ENCODE peak calls at places on chromosome 14, in ten cellular contexts. M is NCI-H1105 treated with DMSO at 0.1 percent for 48 hours; S is amniotic stem cell; E is activated CD4-positive, alpha-beta T cell treated with anti-CD3 and anti-CD28 coated beads, Interleukin-2, amount 50 U/mL, for 24 hours; P is HT1080; B is HS-5; Q is activated B cell treated with CpG ODN at 0.5 μM for 24 hours; C is T-helper 22 cell; T is astrocyte; F is astrocyte of the cerebellum. V is an unnamed sample.

GRCh38 chr14:90510208-90510607 is 113.4 kb downstream of the CALM1 start:
- DNase-seq in M (peak), S (no peak), E (no peak), P (no peak), B (no peak), Q (no peak), C (no peak), T (no peak), F (no peak), V (no peak)

GRCh38 chr14:66701813-66702212 is 193.9 kb downstream of the GPHN start:
- DNase-seq in M (no peak), S (no peak), E (no peak), P (no peak), B (no peak), Q (no peak), C (no peak), T (no peak), F (no peak), V (no peak)

GRCh38 chr14:59897757-59898383 is 22.1 kb upstream of the LRRC9 start:
- DNase-seq in M (peak), S (no peak), E (no peak), P (peak), B (no peak), Q (no peak), C (no peak), T (peak), F (peak), V (peak)

GRCh38 chr14:103732868-103733626 is 17.4 kb downstream of the ZFYVE21 start:
- DNase-seq in M (no peak), S (no peak), E (no peak), P (no peak), B (no peak), Q (no peak), C (no peak), T (no peak), F (no peak), V (no peak)

GRCh38 chr14:74574706-74575105 is 37.3 kb downstream of the LTBP2 start:
- DNase-seq in M (no peak), S (no peak), E (no peak), P (peak), B (no peak), Q (no peak), C (no peak), T (no peak), F (no peak), V (no peak)

GRCh38 chr14:75981426-75981825 is 369 bp downstream of the TGFB3 start:
- DNase-seq in M (peak), S (no peak), E (peak), P (no peak), B (no peak), Q (no peak), C (no peak), T (no peak), F (no peak), V (no peak)

GRCh38 chr14:96297999-96298398 is 42.0 kb downstream of the BDKRB1 start:
- DNase-seq in M (no peak), S (no peak), E (no peak), P (no peak), B (no peak), Q (no peak), C (no peak), T (no peak), F (no peak), V (no peak)

GRCh38 chr14:88729159-88729558 is 63.6 kb downstream of the EML5 start:
- DNase-seq in M (no peak), S (no peak), E (no peak), P (no peak), B (no peak), Q (no peak), C (no peak), T (no peak), F (no peak), V (no peak)

GRCh38 chr14:39229222-39229543 is 4.5 kb upstream of the MIA2 start:
- DNase-seq in M (no peak), S (no peak), E (peak), P (peak), B (no peak), Q (no peak), C (peak), T (no peak), F (no peak), V (peak)

GRCh38 chr14:36823651-36824050 is 162.0 kb downstream of the PAX9 start:
- DNase-seq in M (no peak), S (no peak), E (no peak), P (no peak), B (no peak), Q (no peak), C (no peak), T (no peak), F (no peak), V (no peak)

GRCh38 chr14:61328629-61329262 is 7.4 kb downstream of the PRKCH start:
- DNase-seq in M (no peak), S (no peak), E (no peak), P (no peak), B (no peak), Q (no peak), C (no peak), T (no peak), F (no peak), V (no peak)

GRCh38 chr14:105867961-105868599 is 341.7 kb downstream of the TMEM121 start:
- DNase-seq in M (no peak), S (no peak), E (no peak), P (no peak), B (no peak), Q (no peak), C (no peak), T (no peak), F (no peak), V (no peak)

GRCh38 chr14:24146622-24146977 is 190 bp upstream of the PSME2 start:
- DNase-seq in M (peak), S (peak), E (peak), P (peak), B (peak), Q (peak), C (peak), T (peak), F (peak), V (peak)

GRCh38 chr14:104802120-104802912 is 1.4 kb downstream of the ZBTB42 start:
- DNase-seq in M (no peak), S (no peak), E (no peak), P (no peak), B (no peak), Q (no peak), C (no peak), T (no peak), F (no peak), V (no peak)